ENCODE peak calls at places on chromosome 6, in nine cellular contexts. One of them, this sample, is unnamed.

GRCh38 chr6:13398081-13398406 is 69.7 kb upstream of the TBC1D7 start:
- DNase-seq in HT1080: no peak
- DNase-seq in KG1: no peak
- DNase-seq in RCC 7860: no peak
- DNase-seq in HEK293T: no peak
- DNase-seq in T-helper 1 cell: no peak
- DNase-seq in neural progenitor cell: no peak
- DNase-seq in hypothalamus: no peak
- DNase-seq in right cardiac atrium: no peak
- DNase-seq in this sample: no peak

GRCh38 chr6:134848076-134848475 is 101.8 kb downstream of the ALDH8A1 start:
- DNase-seq in RCC 7860: no peak
- DNase-seq in KG1: no peak
- DNase-seq in HEK293T: no peak
- DNase-seq in neural progenitor cell: no peak
- DNase-seq in hypothalamus: no peak
- DNase-seq in T-helper 1 cell: no peak
- DNase-seq in HT1080: no peak
- DNase-seq in right cardiac atrium: no peak
- DNase-seq in this sample: no peak

GRCh38 chr6:42339991-42340401 is 111.7 kb downstream of the TRERF1 start:
- DNase-seq in HEK293T: no peak
- DNase-seq in T-helper 1 cell: no peak
- DNase-seq in RCC 7860: no peak
- DNase-seq in HT1080: peak
- DNase-seq in KG1: no peak
- DNase-seq in neural progenitor cell: no peak
- DNase-seq in hypothalamus: no peak
- DNase-seq in right cardiac atrium: no peak
- DNase-seq in this sample: no peak

GRCh38 chr6:70847685-70848084 is 109.2 kb downstream of the B3GAT2 start:
- DNase-seq in T-helper 1 cell: no peak
- DNase-seq in HT1080: no peak
- DNase-seq in right cardiac atrium: no peak
- DNase-seq in neural progenitor cell: no peak
- DNase-seq in RCC 7860: no peak
- DNase-seq in KG1: no peak
- DNase-seq in hypothalamus: no peak
- DNase-seq in HEK293T: no peak
- DNase-seq in this sample: no peak

GRCh38 chr6:1855890-1856289 is 246.2 kb downstream of the FOXC1 start:
- DNase-seq in T-helper 1 cell: no peak
- DNase-seq in KG1: no peak
- DNase-seq in HT1080: no peak
- DNase-seq in RCC 7860: no peak
- DNase-seq in neural progenitor cell: no peak
- DNase-seq in right cardiac atrium: no peak
- DNase-seq in hypothalamus: no peak
- DNase-seq in HEK293T: no peak
- DNase-seq in this sample: no peak

GRCh38 chr6:11387702-11388101 is 149.8 kb upstream of the TMEM170B start:
- DNase-seq in RCC 7860: no peak
- DNase-seq in HEK293T: no peak
- DNase-seq in T-helper 1 cell: no peak
- DNase-seq in HT1080: no peak
- DNase-seq in KG1: no peak
- DNase-seq in hypothalamus: no peak
- DNase-seq in neural progenitor cell: no peak
- DNase-seq in right cardiac atrium: no peak
- DNase-seq in this sample: no peak

GRCh38 chr6:17226766-17227338 is 54.3 kb upstream of the RBM24 start:
- DNase-seq in RCC 7860: no peak
- DNase-seq in hypothalamus: no peak
- DNase-seq in right cardiac atrium: no peak
- DNase-seq in KG1: no peak
- DNase-seq in HT1080: no peak
- DNase-seq in HEK293T: no peak
- DNase-seq in T-helper 1 cell: no peak
- DNase-seq in neural progenitor cell: no peak
- DNase-seq in this sample: no peak

GRCh38 chr6:127420558-127420957 is 38.6 kb downstream of the KIAA0408 start:
- DNase-seq in KG1: peak
- DNase-seq in HEK293T: peak
- DNase-seq in HT1080: peak
- DNase-seq in hypothalamus: peak
- DNase-seq in neural progenitor cell: peak
- DNase-seq in T-helper 1 cell: no peak
- DNase-seq in RCC 7860: peak
- DNase-seq in right cardiac atrium: peak
- DNase-seq in this sample: peak

GRCh38 chr6:165587206-165587605 is 75.8 kb downstream of the PDE10A start:
- DNase-seq in T-helper 1 cell: no peak
- DNase-seq in hypothalamus: no peak
- DNase-seq in RCC 7860: no peak
- DNase-seq in HEK293T: no peak
- DNase-seq in KG1: no peak
- DNase-seq in neural progenitor cell: no peak
- DNase-seq in right cardiac atrium: no peak
- DNase-seq in HT1080: no peak
- DNase-seq in this sample: no peak

GRCh38 chr6:112935402-112936078 is 588.4 kb downstream of the RFPL4B start:
- DNase-seq in RCC 7860: no peak
- DNase-seq in right cardiac atrium: no peak
- DNase-seq in T-helper 1 cell: no peak
- DNase-seq in KG1: no peak
- DNase-seq in hypothalamus: no peak
- DNase-seq in HT1080: no peak
- DNase-seq in neural progenitor cell: no peak
- DNase-seq in HEK293T: no peak
- DNase-seq in this sample: no peak

GRCh38 chr6:4774715-4775590 is 1.3 kb upstream of the CDYL start:
- DNase-seq in hypothalamus: peak
- DNase-seq in RCC 7860: no peak
- DNase-seq in neural progenitor cell: peak
- DNase-seq in HT1080: no peak
- DNase-seq in right cardiac atrium: no peak
- DNase-seq in KG1: no peak
- DNase-seq in T-helper 1 cell: no peak
- DNase-seq in HEK293T: no peak
- DNase-seq in this sample: peak

GRCh38 chr6:56689114-56689513 is 46.4 kb upstream of the DST start:
- DNase-seq in RCC 7860: no peak
- DNase-seq in neural progenitor cell: no peak
- DNase-seq in right cardiac atrium: no peak
- DNase-seq in T-helper 1 cell: no peak
- DNase-seq in KG1: no peak
- DNase-seq in hypothalamus: no peak
- DNase-seq in HEK293T: no peak
- DNase-seq in HT1080: no peak
- DNase-seq in this sample: no peak

GRCh38 chr6:26349964-26350857 is 14.8 kb upstream of the BTN3A2 start:
- DNase-seq in neural progenitor cell: no peak
- DNase-seq in hypothalamus: no peak
- DNase-seq in KG1: no peak
- DNase-seq in HT1080: no peak
- DNase-seq in HEK293T: no peak
- DNase-seq in RCC 7860: peak
- DNase-seq in T-helper 1 cell: no peak
- DNase-seq in right cardiac atrium: no peak
- DNase-seq in this sample: no peak

GRCh38 chr6:154379585-154379984 is 23.0 kb upstream of the IPCEF1 start:
- DNase-seq in right cardiac atrium: no peak
- DNase-seq in KG1: no peak
- DNase-seq in RCC 7860: no peak
- DNase-seq in T-helper 1 cell: no peak
- DNase-seq in HT1080: no peak
- DNase-seq in neural progenitor cell: no peak
- DNase-seq in HEK293T: no peak
- DNase-seq in hypothalamus: no peak
- DNase-seq in this sample: no peak

GRCh38 chr6:49453221-49453620 is 9.8 kb downstream of the MMUT start:
- DNase-seq in neural progenitor cell: no peak
- DNase-seq in HT1080: no peak
- DNase-seq in KG1: no peak
- DNase-seq in RCC 7860: no peak
- DNase-seq in HEK293T: peak
- DNase-seq in hypothalamus: no peak
- DNase-seq in right cardiac atrium: no peak
- DNase-seq in T-helper 1 cell: no peak
- DNase-seq in this sample: no peak

GRCh38 chr6:43472515-43472914 is 4.9 kb upstream of the TJAP1 start:
- DNase-seq in right cardiac atrium: no peak
- DNase-seq in KG1: no peak
- DNase-seq in HT1080: no peak
- DNase-seq in HEK293T: no peak
- DNase-seq in RCC 7860: no peak
- DNase-seq in T-helper 1 cell: no peak
- DNase-seq in hypothalamus: no peak
- DNase-seq in neural progenitor cell: no peak
- DNase-seq in this sample: no peak

GRCh38 chr6:165119231-165120020 is 190.0 kb downstream of the C6orf118 start:
- DNase-seq in RCC 7860: no peak
- DNase-seq in right cardiac atrium: no peak
- DNase-seq in KG1: no peak
- DNase-seq in HT1080: peak
- DNase-seq in T-helper 1 cell: no peak
- DNase-seq in neural progenitor cell: peak
- DNase-seq in hypothalamus: no peak
- DNase-seq in HEK293T: no peak
- DNase-seq in this sample: no peak

GRCh38 chr6:36479256-36479655 is 36.5 kb downstream of the KCTD20 start:
- DNase-seq in T-helper 1 cell: no peak
- DNase-seq in right cardiac atrium: no peak
- DNase-seq in RCC 7860: no peak
- DNase-seq in HT1080: no peak
- DNase-seq in KG1: no peak
- DNase-seq in HEK293T: no peak
- DNase-seq in neural progenitor cell: no peak
- DNase-seq in hypothalamus: no peak
- DNase-seq in this sample: no peak

GRCh38 chr6:14072084-14072483 is 45.5 kb upstream of the CD83 start:
- DNase-seq in T-helper 1 cell: no peak
- DNase-seq in RCC 7860: no peak
- DNase-seq in KG1: no peak
- DNase-seq in right cardiac atrium: no peak
- DNase-seq in hypothalamus: no peak
- DNase-seq in HT1080: peak
- DNase-seq in HEK293T: no peak
- DNase-seq in neural progenitor cell: no peak
- DNase-seq in this sample: no peak

This sample was measured in aorta.